ENCODE peak calls at places on chromosomes 16 and 17, in eight cellular contexts. Q is AG04450, K is progenitor cell of endocrine pancreas, U is astrocyte of the spinal cord, G is CD14-positive monocyte, W is fibroblast of lung, D is transverse colon, L is neural progenitor cell. H is an unnamed sample.

GRCh38 chr16:11780988-11781680 is 15.9 kb downstream of the ZC3H7A start:
- DNase-seq in U (no peak), G (no peak), K (no peak), W (no peak), L (no peak), Q (no peak), D (no peak), H (no peak)

GRCh38 chr17:5759501-5759925 is 175.2 kb upstream of the NLRP1 start:
- DNase-seq in G (no peak), K (no peak), U (no peak), L (no peak), W (no peak), D (no peak), Q (no peak), H (no peak)

GRCh38 chr16:12287796-12288536 is 311.4 kb downstream of the SNX29 start:
- DNase-seq in U (no peak), L (no peak), Q (no peak), K (no peak), G (no peak), W (no peak), D (no peak), H (no peak)

GRCh38 chr17:65987988-65988387 is 203.9 kb downstream of the CEP112 start:
- DNase-seq in K (no peak), U (peak), Q (peak), D (peak), G (no peak), W (peak), L (peak), H (no peak)

GRCh38 chr16:28292731-28293588 is 635 bp downstream of the SBK1 start:
- DNase-seq in U (no peak), L (peak), D (peak), W (no peak), K (peak), G (no peak), Q (no peak), H (no peak)

GRCh38 chr16:88835818-88836217 is 20.9 kb downstream of the GALNS start:
- DNase-seq in L (no peak), Q (no peak), W (no peak), K (no peak), D (no peak), G (no peak), U (no peak), H (no peak)

GRCh38 chr17:7858487-7858832 is 657 bp downstream of the CYB5D1 start:
- DNase-seq in L (peak), U (no peak), D (peak), K (no peak), G (peak), W (peak), Q (no peak), H (no peak)

GRCh38 chr16:56675685-56676210 is 6.1 kb downstream of the MT1H start:
- DNase-seq in W (no peak), K (no peak), U (no peak), D (peak), L (no peak), Q (no peak), G (no peak), H (no peak)

GRCh38 chr17:43999024-43999423 is 5.4 kb upstream of the NAGS start:
- DNase-seq in U (no peak), D (no peak), K (no peak), Q (no peak), G (no peak), L (no peak), W (no peak), H (no peak)

GRCh38 chr16:61968242-61968978 is 67.8 kb downstream of the CDH8 start:
- DNase-seq in D (no peak), U (no peak), K (no peak), W (no peak), G (no peak), Q (no peak), L (peak), H (no peak)

GRCh38 chr16:29738514-29738913 is 7.3 kb downstream of the C16orf54 start:
- DNase-seq in Q (no peak), L (no peak), D (peak), K (no peak), U (no peak), G (no peak), W (no peak), H (no peak)

GRCh38 chr17:78378225-78379133 is at the start of gene PGS1:
- DNase-seq in D (peak), U (peak), W (peak), K (peak), L (peak), Q (no peak), G (peak), H (peak)
- TF ChIP-seq CTCF in D (no peak), U (no peak), W (no peak), K (no peak), L (no peak), Q (no peak), G (no peak), H (no peak)

DNA sequence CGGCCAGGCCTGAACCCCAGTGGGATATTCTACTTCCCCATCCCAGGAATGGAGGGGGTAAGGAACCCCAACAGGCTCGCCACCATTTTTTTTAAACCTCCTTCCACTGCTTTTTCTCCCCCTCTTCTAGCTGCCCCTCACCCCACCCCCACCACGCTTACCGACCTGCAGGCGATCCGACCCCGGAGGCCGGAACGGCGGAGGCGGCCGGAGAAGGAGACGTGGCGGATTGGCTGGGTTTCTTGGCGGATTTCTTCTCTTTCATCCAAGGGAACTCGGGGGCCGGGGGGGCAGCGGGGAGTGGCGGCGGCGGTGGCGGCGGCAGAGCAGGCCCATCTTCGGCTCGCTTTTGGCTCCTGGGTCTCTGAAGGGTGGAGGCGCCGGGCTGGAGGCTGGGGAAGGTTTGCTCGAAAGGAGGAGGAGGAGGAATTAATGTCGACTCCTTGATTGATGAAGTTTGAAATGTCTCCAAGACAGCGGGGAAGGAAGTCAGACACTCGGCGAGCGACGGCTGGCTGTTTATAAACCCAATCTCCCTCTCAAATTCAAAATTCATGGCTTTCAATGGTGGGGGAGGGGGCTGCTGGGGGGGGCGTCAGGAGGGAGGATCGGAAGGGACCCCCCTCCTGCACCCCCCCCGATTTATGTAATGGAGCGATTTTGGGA is 420 bp downstream of the HOXB2 start:
- DNase-seq in D (peak), Q (peak), W (peak), U (peak), L (peak), G (no peak), K (no peak), H (no peak)
- TF ChIP-seq CTCF in D (no peak), Q (no peak), W (no peak), U (no peak), L (no peak), G (no peak), K (no peak), H (no peak)

DNA sequence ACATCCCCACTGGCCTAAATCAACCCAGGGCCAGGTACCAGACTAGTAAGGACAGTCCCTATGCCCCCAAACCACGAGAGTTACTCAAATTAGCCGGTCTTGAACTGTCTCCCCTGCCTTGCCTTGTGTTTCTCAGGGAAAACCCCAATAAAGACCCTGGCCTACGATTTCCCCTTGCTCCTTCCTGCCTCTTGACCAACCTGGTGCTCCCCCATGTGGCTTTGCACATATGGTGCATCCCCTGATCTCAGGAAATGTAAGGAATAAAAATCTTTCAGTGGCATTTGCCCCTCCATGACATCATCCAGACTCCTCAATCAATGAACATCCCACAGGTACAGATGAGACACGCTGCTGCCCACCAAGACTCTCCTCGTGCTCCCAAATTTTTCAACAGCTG is 87.9 kb downstream of the ZNF18 start:
- DNase-seq in D (no peak), W (no peak), L (peak), U (no peak), Q (no peak), G (no peak), K (no peak), H (no peak)
- TF ChIP-seq CTCF in D (no peak), W (no peak), L (peak), U (no peak), Q (no peak), G (no peak), K (peak), H (no peak)

GRCh38 chr17:2875608-2876007 is 79.4 kb downstream of the RAP1GAP2 start:
- DNase-seq in W (no peak), Q (no peak), L (no peak), G (no peak), K (no peak), U (no peak), D (no peak), H (no peak)

GRCh38 chr17:2878751-2879254 is 82.6 kb downstream of the RAP1GAP2 start:
- DNase-seq in K (no peak), G (no peak), L (no peak), D (no peak), Q (no peak), W (no peak), U (no peak), H (no peak)

GRCh38 chr17:2880050-2880449 is 83.8 kb downstream of the RAP1GAP2 start:
- DNase-seq in Q (no peak), G (no peak), U (no peak), L (no peak), K (no peak), W (no peak), D (no peak), H (no peak)

GRCh38 chr17:2874211-2874686 is 78.0 kb downstream of the RAP1GAP2 start:
- DNase-seq in Q (no peak), W (no peak), K (no peak), L (peak), D (no peak), U (no peak), G (no peak), H (no peak)

GRCh38 chr17:2876467-2876866 is 80.2 kb downstream of the RAP1GAP2 start:
- DNase-seq in D (no peak), L (no peak), G (no peak), U (no peak), W (no peak), Q (no peak), K (no peak), H (no peak)
- TF ChIP-seq CTCF in D (no peak), L (no peak), G (no peak), U (no peak), W (no peak), Q (no peak), K (no peak), H (no peak)

DNA sequence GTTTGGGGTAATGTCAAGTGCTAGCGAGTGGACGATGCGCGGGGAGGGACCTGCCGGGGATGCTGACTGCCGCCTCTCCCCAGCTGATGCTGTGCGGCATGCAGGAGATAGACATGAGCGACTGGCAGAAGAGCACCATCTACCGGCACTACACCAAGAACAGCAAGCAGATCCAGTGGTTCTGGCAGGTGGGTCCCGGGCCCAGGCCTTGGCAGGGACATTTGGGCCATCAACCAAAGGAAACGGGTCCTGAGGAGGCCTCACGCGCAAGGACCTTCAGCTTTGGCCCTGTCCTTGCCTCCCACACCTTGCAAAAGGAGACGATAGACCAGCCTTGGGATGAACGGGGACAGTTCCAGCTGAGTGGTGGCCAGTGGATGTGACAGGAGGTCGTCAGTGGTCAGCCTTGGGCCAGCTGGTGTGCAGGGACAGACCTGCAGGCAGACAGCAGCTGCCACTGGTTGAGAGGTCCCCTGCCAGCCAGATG is 13.6 kb upstream of the CLEC18A start:
- DNase-seq in L (peak), W (peak), K (no peak), Q (no peak), G (no peak), U (no peak), D (no peak), H (no peak)
- TF ChIP-seq CTCF in L (peak), W (peak), K (no peak), Q (no peak), G (no peak), U (peak), D (no peak), H (no peak)

GRCh38 chr17:73782641-73783381 is 138.6 kb upstream of the SDK2 start:
- DNase-seq in G (no peak), L (peak), W (no peak), Q (no peak), K (no peak), U (no peak), D (peak), H (no peak)
- TF ChIP-seq CTCF in G (no peak), L (peak), W (no peak), Q (no peak), K (peak), U (no peak), D (peak), H (no peak)

GRCh38 chr17:21161498-21162393 is 35.0 kb downstream of the DHRS7B start:
- DNase-seq in G (no peak), W (peak), Q (no peak), U (peak), D (no peak), L (no peak), K (no peak), H (no peak)
- TF ChIP-seq CTCF in G (no peak), W (no peak), Q (no peak), U (no peak), D (no peak), L (no peak), K (no peak), H (no peak)